ENCODE peak calls at places on chromosome 20, in four cellular contexts. Z, K, L and S are unnamed samples.

GRCh38 chr20:49620364-49621240 is 52.7 kb upstream of the PTGIS start:
- DNase-seq in Z (no peak), K (no peak), L (peak), S (peak)

GRCh38 chr20:62219992-62220665 is at the start of gene HRH3:
- DNase-seq in Z (no peak), K (peak), L (peak), S (peak)

GRCh38 chr20:2230671-2231488 is 64.9 kb upstream of the TGM3 start:
- DNase-seq in Z (no peak), K (no peak), L (no peak), S (no peak)

GRCh38 chr20:43766395-43766794 is 39.6 kb upstream of the GTSF1L start:
- DNase-seq in Z (peak), K (no peak), L (no peak), S (no peak)

GRCh38 chr20:8663424-8663823 is 405.5 kb upstream of the PLCB4 start:
- DNase-seq in Z (no peak), K (no peak), L (no peak), S (no peak)

GRCh38 chr20:2401527-2401926 is 20.8 kb downstream of the TGM6 start:
- DNase-seq in Z (no peak), K (no peak), L (no peak), S (no peak)

GRCh38 chr20:326645-327031 is 1.3 kb downstream of the SOX12 start:
- DNase-seq in Z (peak), K (peak), L (peak), S (peak)

GRCh38 chr20:32565735-32566032 is 19.4 kb downstream of the NOL4L start:
- DNase-seq in Z (no peak), K (no peak), L (no peak), S (no peak)

GRCh38 chr20:14525439-14525838 is 188.0 kb upstream of the FLRT3 start:
- DNase-seq in Z (no peak), K (no peak), L (no peak), S (no peak)

GRCh38 chr20:16846011-16846410 is 97.9 kb downstream of the OTOR start:
- DNase-seq in Z (no peak), K (no peak), L (no peak), S (no peak)

GRCh38 chr20:33687370-33687915 is 1.3 kb upstream of the E2F1 start:
- DNase-seq in Z (no peak), K (no peak), L (peak), S (peak)

GRCh38 chr20:17969884-17970409 is 1.1 kb downstream of the MGME1 start:
- DNase-seq in Z (peak), K (peak), L (peak), S (peak)

GRCh38 chr20:34791289-34792020 is 34.0 kb downstream of the NCOA6 start:
- DNase-seq in Z (no peak), K (no peak), L (peak), S (peak)

GRCh38 chr20:34709836-34710567 is 5.9 kb downstream of the TP53INP2 start:
- DNase-seq in Z (peak), K (peak), L (peak), S (peak)

GRCh38 chr20:24778585-24779031 is 170.5 kb upstream of the CST7 start:
- DNase-seq in Z (no peak), K (no peak), L (no peak), S (no peak)

GRCh38 chr20:44500221-44500620 is 21.6 kb downstream of the SERINC3 start:
- DNase-seq in Z (no peak), K (no peak), L (no peak), S (no peak)

GRCh38 chr20:62885808-62886708 is 24.4 kb upstream of the TCFL5 start:
- DNase-seq in Z (no peak), K (no peak), L (no peak), S (no peak)

GRCh38 chr20:33667245-33668086 is 723 bp downstream of the ACTL10 start:
- DNase-seq in Z (peak), K (no peak), L (no peak), S (peak)

GRCh38 chr20:37714973-37715657 is 21.3 kb downstream of the CTNNBL1 start:
- DNase-seq in Z (no peak), K (no peak), L (peak), S (peak)

GRCh38 chr20:49187330-49188100 is 619 bp downstream of the STAU1 start:
- DNase-seq in Z (peak), K (no peak), L (peak), S (peak)

GRCh38 chr20:3304456-3304855 is 65.5 kb upstream of the SLC4A11 start:
- DNase-seq in Z (no peak), K (no peak), L (no peak), S (no peak)